ENCODE peak calls at places on chromosomes 11 and 22, in four cellular contexts. J, F, G and S are unnamed samples.

GRCh38 chr22:30832407-30832987 is 136.1 kb downstream of the MORC2 start:
- DNase-seq in J (no peak), F (no peak), G (no peak), S (no peak)

GRCh38 chr11:107859459-107860239 is 1.1 kb upstream of the SLC35F2 start:
- DNase-seq in J (no peak), F (peak; percentile 55), G (no peak), S (no peak)

GRCh38 chr11:73372371-73372993 is 3.7 kb upstream of the RELT start:
- DNase-seq in J (peak; percentile 25), F (no peak), G (no peak), S (no peak)

GRCh38 chr11:79045018-79045787 is 395.6 kb downstream of the TENM4 start:
- DNase-seq in J (no peak), F (peak; percentile 61), G (no peak), S (no peak)

GRCh38 chr11:72901374-72901773 is 87.2 kb downstream of the ATG16L2 start:
- DNase-seq in J (no peak), F (no peak), G (no peak), S (no peak)

GRCh38 chr11:76654310-76654851 is 16.2 kb downstream of the LRRC32 start:
- DNase-seq in J (no peak), F (no peak), G (peak; percentile 81), S (peak; percentile 97)

GRCh38 chr11:70158201-70158600 is 44.9 kb upstream of the FADD start:
- DNase-seq in J (peak; percentile 42), F (peak; percentile 58), G (peak; percentile 44), S (peak; percentile 19)

GRCh38 chr11:11982975-11983374 is 25.5 kb downstream of the DKK3 start:
- DNase-seq in J (no peak), F (no peak), G (no peak), S (peak; percentile 75)

GRCh38 chr11:70924108-70924507 is 328.3 kb downstream of the SHANK2 start:
- DNase-seq in J (no peak), F (no peak), G (no peak), S (no peak)

GRCh38 chr11:73916435-73916834 is 34.4 kb upstream of the DNAJB13 start:
- DNase-seq in J (no peak), F (no peak), G (no peak), S (peak; percentile 53)

DNA sequence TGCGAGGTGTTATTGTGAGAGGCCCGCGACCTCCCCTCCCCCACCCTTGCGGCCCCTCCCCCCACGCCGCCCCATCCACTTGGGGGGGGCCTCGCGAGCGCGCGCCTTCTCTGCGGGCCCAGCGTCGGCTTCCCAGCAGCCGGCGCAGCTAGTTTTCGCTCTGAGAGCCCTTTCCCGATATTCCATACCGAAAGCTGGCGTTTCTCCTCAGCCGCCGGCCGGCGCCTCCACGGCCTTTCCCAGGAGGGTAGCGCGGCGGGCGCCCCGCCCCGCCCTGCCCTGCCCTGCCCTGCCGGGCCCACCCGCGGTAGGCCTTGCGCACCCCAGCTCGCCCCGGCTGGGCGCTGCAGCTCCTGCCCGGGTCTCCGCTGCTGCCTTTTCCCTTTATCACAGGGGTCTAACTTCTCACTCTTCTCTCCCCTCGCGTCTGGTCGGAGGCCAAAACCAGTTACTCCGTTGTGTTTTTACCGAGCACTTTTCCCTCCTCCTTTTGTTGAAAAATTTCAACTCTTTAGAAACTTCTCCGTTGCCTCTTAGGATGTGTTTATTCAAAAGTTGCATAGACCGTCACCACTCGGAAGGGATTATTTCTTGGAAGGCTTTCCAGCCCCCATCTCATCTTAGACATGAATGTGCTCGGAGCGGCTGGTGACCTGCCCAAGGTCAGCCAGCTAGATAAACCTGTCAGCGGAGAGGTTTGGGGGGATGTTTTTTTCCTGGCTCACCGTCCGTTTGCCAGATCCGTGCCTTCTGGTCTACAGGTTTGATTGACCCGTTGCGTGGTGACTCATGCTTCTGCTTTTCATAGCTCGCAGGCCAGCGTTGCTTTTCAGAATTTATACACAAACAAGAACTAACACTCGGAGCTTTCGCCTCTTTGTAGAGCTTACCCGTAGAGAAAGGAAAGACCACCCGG is 648 bp downstream of the PAFAH1B2 start:
- DNase-seq in J (peak; percentile 64), F (peak; percentile 90), G (peak; percentile 51), S (peak; percentile 86)
- TF ChIP-seq MXI1 in J (no peak), F (no peak), G (peak; percentile 17), S (peak; percentile 14)

GRCh38 chr22:31940506-31940905 is 3.8 kb upstream of the YWHAH start:
- DNase-seq in J (no peak), F (no peak), G (no peak), S (no peak)

GRCh38 chr22:31942091-31942490 is 2.2 kb upstream of the YWHAH start:
- DNase-seq in J (no peak), F (no peak), G (no peak), S (no peak)

GRCh38 chr22:31937328-31937727 is 7.0 kb upstream of the YWHAH start:
- DNase-seq in J (no peak), F (no peak), G (peak; percentile 28), S (no peak)

GRCh38 chr22:31935961-31936635 is 8.2 kb upstream of the YWHAH start:
- DNase-seq in J (no peak), F (no peak), G (no peak), S (no peak)

DNA sequence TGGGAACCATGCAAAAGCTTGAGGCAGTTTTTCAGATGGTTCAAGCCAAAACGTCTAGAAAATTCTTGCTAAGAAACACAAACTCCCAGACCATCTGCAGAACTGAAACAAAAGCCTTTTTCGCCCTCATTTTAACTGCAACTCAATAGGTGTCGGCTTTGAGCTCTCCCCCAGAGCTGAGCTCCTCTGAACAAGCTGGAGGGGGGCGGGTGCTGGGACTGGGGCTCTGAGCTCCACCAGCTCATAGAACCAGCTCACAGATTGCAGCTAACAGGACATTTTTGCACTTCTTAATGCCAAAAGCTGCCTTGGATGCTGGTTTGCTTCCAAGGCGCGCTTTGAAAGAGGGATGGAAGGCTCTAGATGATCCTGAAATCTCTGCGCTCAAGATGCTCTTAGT is 6.1 kb upstream of the YWHAH start:
- DNase-seq in J (no peak), F (no peak), G (no peak), S (no peak)
- TF ChIP-seq MXI1 in J (no peak), F (no peak), G (no peak), S (no peak)

DNA sequence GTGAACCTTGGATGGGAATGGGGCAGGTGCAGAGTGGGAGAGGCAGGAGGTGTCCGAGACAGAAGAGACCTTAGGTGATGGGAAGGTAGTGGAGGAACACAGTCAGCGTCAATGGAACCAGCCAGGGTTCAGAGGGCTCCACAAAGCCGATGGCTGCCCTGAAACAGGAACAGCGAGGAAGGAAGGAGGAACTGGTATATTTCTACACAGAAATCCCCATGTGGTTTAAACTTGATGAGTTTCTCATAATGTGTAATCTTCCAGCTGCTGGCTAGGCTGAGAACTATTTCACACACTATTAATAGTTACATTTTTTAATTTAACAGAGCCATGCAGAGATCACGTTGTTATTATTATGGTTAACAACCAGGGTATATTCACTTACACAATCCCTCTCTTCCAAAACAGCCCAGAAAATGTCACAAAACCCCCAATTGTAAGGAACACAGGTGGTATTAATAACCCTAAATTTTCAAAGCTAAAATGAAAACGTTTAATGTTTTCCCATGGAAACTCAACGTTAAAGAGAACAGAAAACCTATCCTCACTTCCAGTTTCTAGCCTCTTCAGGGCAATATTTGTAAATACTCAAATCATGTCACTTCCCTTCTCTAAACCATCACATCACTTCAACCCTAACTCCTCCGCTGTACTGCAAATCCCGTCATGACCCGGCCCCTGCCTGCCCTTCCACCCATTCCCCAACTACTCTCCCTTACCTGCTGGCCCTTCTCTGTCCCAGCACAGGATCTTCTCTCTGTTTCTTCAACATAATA is 74.5 kb upstream of the ARFGAP3 start:
- DNase-seq in J (no peak), F (no peak), G (no peak), S (peak; percentile 18)
- TF ChIP-seq MXI1 in J (no peak), F (no peak), G (no peak), S (no peak)

GRCh38 chr22:39349506-39349966 is 255 bp upstream of the SYNGR1 start:
- DNase-seq in J (no peak), F (peak; percentile 95), G (peak; percentile 95), S (no peak)
- TF ChIP-seq MXI1 in J (no peak), F (no peak), G (no peak), S (no peak)

GRCh38 chr11:120578591-120579154 is 67.1 kb downstream of the GRIK4 start:
- DNase-seq in J (no peak), F (no peak), G (no peak), S (no peak)

GRCh38 chr11:120579601-120580000 is 68.1 kb downstream of the GRIK4 start:
- DNase-seq in J (no peak), F (no peak), G (no peak), S (no peak)

GRCh38 chr11:120577041-120577440 is 65.5 kb downstream of the GRIK4 start:
- DNase-seq in J (no peak), F (no peak), G (no peak), S (no peak)

GRCh38 chr11:120577624-120578363 is 66.2 kb downstream of the GRIK4 start:
- DNase-seq in J (no peak), F (no peak), G (no peak), S (no peak)

DNA sequence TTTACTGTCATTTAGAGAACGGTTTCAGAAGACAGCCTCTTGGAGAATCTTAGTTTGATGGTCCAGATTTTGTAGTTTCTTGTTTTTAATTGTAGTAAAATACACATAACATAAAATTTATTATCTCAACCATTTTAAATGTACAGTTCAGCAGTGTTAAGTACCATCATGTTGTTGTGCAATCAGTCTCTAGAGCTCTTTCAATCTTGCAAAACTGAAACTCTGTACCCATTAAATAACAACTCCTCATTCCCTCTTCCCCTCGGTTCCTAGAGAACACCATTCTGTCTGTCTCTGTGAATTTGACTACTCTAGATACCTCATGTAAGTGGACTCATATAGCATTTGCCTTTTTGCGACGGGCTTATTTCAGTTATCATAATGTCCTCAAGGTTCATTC is 69.8 kb downstream of the GRIK4 start:
- DNase-seq in J (no peak), F (no peak), G (no peak), S (no peak)
- TF ChIP-seq MXI1 in J (no peak), F (no peak), G (no peak), S (no peak)

DNA sequence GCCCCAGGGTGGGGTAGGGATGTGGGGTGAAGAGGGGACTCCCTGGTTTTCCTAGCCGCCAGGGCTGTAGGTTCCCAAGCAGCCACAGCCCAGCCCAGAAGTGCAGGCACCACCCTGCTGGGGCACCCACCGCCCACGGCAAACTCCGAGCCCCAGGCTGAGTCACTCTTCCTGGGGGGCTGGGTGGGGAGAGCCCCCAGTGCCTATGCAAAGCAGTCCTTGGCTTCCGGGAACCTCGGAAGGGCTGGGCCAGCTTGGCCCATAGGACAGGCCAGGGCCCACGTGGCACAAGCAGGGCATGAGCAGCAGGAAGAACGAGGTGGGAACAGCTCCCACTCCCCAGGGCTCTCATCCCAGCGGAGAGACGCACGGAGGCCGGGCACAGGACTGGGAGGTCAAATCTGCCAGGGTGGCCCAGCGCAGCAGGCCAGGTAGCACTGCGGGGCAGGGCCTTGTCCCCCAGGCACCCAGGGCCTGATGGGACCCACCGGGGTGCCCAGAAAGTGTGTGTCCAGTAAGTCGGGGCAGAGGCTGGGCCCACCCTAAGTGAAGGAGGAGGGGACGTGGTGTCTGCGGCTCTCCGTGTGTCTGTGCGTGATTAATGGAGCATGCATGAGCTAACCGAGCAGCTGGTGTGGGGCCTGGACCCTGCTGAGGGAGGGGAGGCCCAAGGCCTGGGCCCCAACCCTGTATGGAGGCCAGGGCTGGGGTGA is 4.6 kb upstream of the IL17REL start:
- DNase-seq in J (no peak), F (peak; percentile 27), G (no peak), S (no peak)
- TF ChIP-seq MXI1 in J (no peak), F (no peak), G (no peak), S (no peak)